ENCODE peak calls at places on chromosomes 13 and 19, in five cellular contexts. One of them, this sample, is unnamed. For H3K36me3, the result is how much of the 10 kb centered on the place peaks cover.

GRCh38 chr19:19154768-19155494 is 15.1 kb downstream of the MEF2B start:
- ATAC-seq in GM12878: no peak
- ATAC-seq in K562: peak
- ATAC-seq in upper lobe of left lung: no peak
- ATAC-seq in HepG2: peak
- ATAC-seq in this sample: no peak

GRCh38 chr13:27005976-27006518 is 165.6 kb downstream of the USP12 start:
- ATAC-seq in GM12878: no peak
- ATAC-seq in K562: no peak
- ATAC-seq in upper lobe of left lung: no peak
- ATAC-seq in HepG2: peak
- ATAC-seq in this sample: no peak

GRCh38 chr13:94419304-94419943 is 60.1 kb downstream of the DCT start:
- ATAC-seq in GM12878: peak
- ATAC-seq in K562: no peak
- ATAC-seq in upper lobe of left lung: no peak
- ATAC-seq in HepG2: no peak
- ATAC-seq in this sample: no peak

GRCh38 chr19:38877781-38878574 is at the start of gene RINL:
- ATAC-seq in GM12878: peak
- ATAC-seq in K562: peak
- ATAC-seq in upper lobe of left lung: peak
- ATAC-seq in HepG2: peak
- ATAC-seq in this sample: peak

GRCh38 chr13:99342723-99343315 is 35.6 kb upstream of the GPR183 start:
- ATAC-seq in GM12878: no peak
- ATAC-seq in K562: no peak
- ATAC-seq in upper lobe of left lung: no peak
- ATAC-seq in HepG2: no peak
- ATAC-seq in this sample: no peak

GRCh38 chr13:113437408-113438010 is 15.8 kb downstream of the ADPRHL1 start:
- ATAC-seq in GM12878: no peak
- ATAC-seq in K562: peak
- ATAC-seq in upper lobe of left lung: peak
- ATAC-seq in HepG2: peak
- ATAC-seq in this sample: peak

GRCh38 chr19:28424041-28424440 is 788.9 kb downstream of the UQCRFS1 start:
- ATAC-seq in GM12878: no peak
- ATAC-seq in K562: no peak
- ATAC-seq in upper lobe of left lung: no peak
- ATAC-seq in HepG2: no peak
- ATAC-seq in this sample: no peak

GRCh38 chr13:45297456-45298205 is 43.4 kb downstream of the TPT1 start:
- ATAC-seq in GM12878: peak
- ATAC-seq in K562: no peak
- ATAC-seq in upper lobe of left lung: no peak
- ATAC-seq in HepG2: no peak
- ATAC-seq in this sample: no peak

GRCh38 chr13:24092108-24092507 is 68.4 kb upstream of the SPATA13 start:
- ATAC-seq in GM12878: no peak
- ATAC-seq in K562: no peak
- ATAC-seq in upper lobe of left lung: no peak
- ATAC-seq in HepG2: no peak
- ATAC-seq in this sample: no peak

GRCh38 chr19:55487884-55488687 is at the start of gene SSC5D:
- ATAC-seq in GM12878: no peak
- ATAC-seq in K562: no peak
- ATAC-seq in upper lobe of left lung: peak
- ATAC-seq in HepG2: no peak
- ATAC-seq in this sample: no peak

GRCh38 chr13:34748561-34748960 is 193.5 kb upstream of the NBEA start:
- ATAC-seq in GM12878: peak
- ATAC-seq in K562: no peak
- ATAC-seq in upper lobe of left lung: peak
- ATAC-seq in HepG2: no peak
- ATAC-seq in this sample: no peak

GRCh38 chr13:98022210-98022609 is 68.7 kb downstream of the IPO5 start:
- ATAC-seq in GM12878: no peak
- ATAC-seq in K562: no peak
- ATAC-seq in upper lobe of left lung: no peak
- ATAC-seq in HepG2: no peak
- ATAC-seq in this sample: no peak

GRCh38 chr13:21852043-21852442 is 181.2 kb downstream of the FGF9 start:
- ATAC-seq in GM12878: no peak
- ATAC-seq in K562: no peak
- ATAC-seq in upper lobe of left lung: no peak
- ATAC-seq in HepG2: no peak
- ATAC-seq in this sample: no peak

GRCh38 chr19:14317157-14317556 is 64.1 kb upstream of the ADGRE5 start:
- ATAC-seq in GM12878: no peak
- ATAC-seq in K562: no peak
- ATAC-seq in upper lobe of left lung: no peak
- ATAC-seq in HepG2: no peak
- ATAC-seq in this sample: no peak

GRCh38 chr19:8458380-8458779 is 13.6 kb downstream of the HNRNPM start:
- ATAC-seq in GM12878: no peak
- ATAC-seq in K562: no peak
- ATAC-seq in upper lobe of left lung: no peak
- ATAC-seq in HepG2: no peak
- ATAC-seq in this sample: no peak

GRCh38 chr19:49866933-49867782 is at the start of gene PNKP:
- ATAC-seq in GM12878: peak
- ATAC-seq in K562: peak
- ATAC-seq in upper lobe of left lung: peak
- ATAC-seq in HepG2: peak
- ATAC-seq in this sample: peak

GRCh38 chr19:10612515-10613119 is 12.7 kb upstream of the SLC44A2 start:
- ATAC-seq in GM12878: no peak
- ATAC-seq in K562: no peak
- ATAC-seq in upper lobe of left lung: peak
- ATAC-seq in HepG2: no peak
- ATAC-seq in this sample: peak

GRCh38 chr19:8449830-8450229 is 5.1 kb downstream of the HNRNPM start:
- ATAC-seq in GM12878: peak
- ATAC-seq in K562: no peak
- ATAC-seq in upper lobe of left lung: no peak
- ATAC-seq in HepG2: peak
- ATAC-seq in this sample: no peak

GRCh38 chr19:14542721-14543328 is 13.4 kb downstream of the TECR start:
- ATAC-seq in GM12878: no peak
- ATAC-seq in K562: peak
- ATAC-seq in upper lobe of left lung: peak
- ATAC-seq in HepG2: no peak
- ATAC-seq in this sample: no peak

GRCh38 chr19:38145627-38146026 is 78.4 kb downstream of the DPF1 start:
- ATAC-seq in GM12878: no peak
- ATAC-seq in K562: no peak
- ATAC-seq in upper lobe of left lung: peak
- ATAC-seq in HepG2: no peak
- ATAC-seq in this sample: peak

GRCh38 chr19:31553844-31554215 is 204.6 kb upstream of the TSHZ3 start:
- ATAC-seq in GM12878: no peak
- ATAC-seq in K562: no peak
- ATAC-seq in upper lobe of left lung: peak
- ATAC-seq in HepG2: no peak
- ATAC-seq in this sample: peak

GRCh38 chr13:111184685-111185401 is 69.7 kb downstream of the ARHGEF7 start:
- ATAC-seq in GM12878: peak
- ATAC-seq in K562: no peak
- ATAC-seq in upper lobe of left lung: peak
- ATAC-seq in HepG2: no peak
- ATAC-seq in this sample: no peak

GRCh38 chr13:111183959-111184684 is 69.0 kb downstream of the ARHGEF7 start:
- ATAC-seq in GM12878: peak
- ATAC-seq in K562: no peak
- ATAC-seq in upper lobe of left lung: no peak
- ATAC-seq in HepG2: no peak
- ATAC-seq in this sample: no peak

GRCh38 chr13:111186305-111186930 is 71.3 kb downstream of the ARHGEF7 start:
- ATAC-seq in GM12878: no peak
- ATAC-seq in K562: no peak
- ATAC-seq in upper lobe of left lung: no peak
- ATAC-seq in HepG2: no peak
- ATAC-seq in this sample: no peak

GRCh38 chr13:111183087-111183645 is 68.1 kb downstream of the ARHGEF7 start:
- ATAC-seq in GM12878: no peak
- ATAC-seq in K562: no peak
- ATAC-seq in upper lobe of left lung: no peak
- ATAC-seq in HepG2: no peak
- ATAC-seq in this sample: no peak

GRCh38 chr13:111187879-111188643 is 73.0 kb downstream of the ARHGEF7 start:
- ATAC-seq in GM12878: no peak
- ATAC-seq in K562: no peak
- ATAC-seq in upper lobe of left lung: peak
- ATAC-seq in HepG2: no peak
- ATAC-seq in this sample: peak
- H3K4me3 ChIP-seq in GM12878: peak
- H3K4me3 ChIP-seq in K562: no peak
- H3K4me3 ChIP-seq in upper lobe of left lung: no peak
- H3K4me3 ChIP-seq in HepG2: no peak
- H3K4me3 ChIP-seq in this sample: no peak

DNA sequence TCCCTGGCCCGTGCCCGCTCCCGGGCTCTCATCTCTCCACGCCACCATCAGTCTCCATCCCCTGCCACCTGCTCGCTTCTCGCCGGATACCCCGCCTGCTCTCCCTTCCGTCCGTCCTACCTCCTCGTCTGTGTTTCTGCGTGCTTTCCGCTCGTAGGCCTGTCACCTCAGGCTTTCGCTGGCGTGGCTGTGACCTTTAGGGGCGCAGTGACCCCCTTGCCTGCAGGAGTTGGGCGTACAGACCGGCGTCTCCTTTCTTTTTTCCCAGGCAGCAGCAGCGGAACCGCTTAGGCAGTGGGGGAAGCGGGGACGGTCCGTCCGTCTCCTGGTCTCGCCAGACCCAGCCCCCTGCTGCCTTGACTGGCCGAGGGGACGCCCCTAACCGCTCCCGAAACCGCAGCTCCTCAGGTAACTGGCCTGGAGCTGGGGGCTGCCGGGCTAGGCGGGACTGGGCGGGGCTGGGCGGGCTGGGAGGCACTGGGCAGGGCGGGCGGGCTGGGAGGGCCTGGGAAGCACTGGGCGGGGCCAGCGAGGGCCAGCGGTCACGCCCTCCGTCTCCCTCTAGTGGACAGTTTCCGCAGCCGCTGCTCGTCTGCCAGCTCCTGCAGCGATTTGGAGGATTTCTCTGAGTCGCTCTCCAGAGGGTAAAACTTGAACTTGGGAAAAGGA is 6.3 kb downstream of the PGLYRP1 start:
- ATAC-seq in GM12878: peak
- ATAC-seq in K562: peak
- ATAC-seq in upper lobe of left lung: peak
- ATAC-seq in HepG2: peak
- ATAC-seq in this sample: peak
- TF ChIP-seq EP300 in GM12878: no peak
- TF ChIP-seq EP300 in K562: no peak
- TF ChIP-seq EP300 in upper lobe of left lung: no peak
- TF ChIP-seq EP300 in HepG2: no peak
- TF ChIP-seq EP300 in this sample: no peak

GRCh38 chr19:42362342-42362741 is 27.8 kb downstream of the CNFN start:
- ATAC-seq in GM12878: no peak
- ATAC-seq in K562: no peak
- ATAC-seq in upper lobe of left lung: no peak
- ATAC-seq in HepG2: no peak
- ATAC-seq in this sample: no peak
- H3K36me3 ChIP-seq in GM12878: under half
- H3K36me3 ChIP-seq in K562: under half
- H3K36me3 ChIP-seq in upper lobe of left lung: half or more
- H3K36me3 ChIP-seq in HepG2: under half
- H3K36me3 ChIP-seq in this sample: under half

GRCh38 chr13:76845367-76845766 is 40.8 kb downstream of the KCTD12 start:
- ATAC-seq in GM12878: no peak
- ATAC-seq in K562: no peak
- ATAC-seq in upper lobe of left lung: no peak
- ATAC-seq in HepG2: no peak
- ATAC-seq in this sample: no peak
- H3K4me3 ChIP-seq in GM12878: no peak
- H3K4me3 ChIP-seq in K562: no peak
- H3K4me3 ChIP-seq in upper lobe of left lung: no peak
- H3K4me3 ChIP-seq in HepG2: no peak
- H3K4me3 ChIP-seq in this sample: no peak

GRCh38 chr19:1911995-1912394 is 6.8 kb downstream of the ADAT3 start:
- ATAC-seq in GM12878: no peak
- ATAC-seq in K562: no peak
- ATAC-seq in upper lobe of left lung: no peak
- ATAC-seq in HepG2: no peak
- ATAC-seq in this sample: no peak
- TF ChIP-seq EP300 in GM12878: no peak
- TF ChIP-seq EP300 in K562: no peak
- TF ChIP-seq EP300 in upper lobe of left lung: no peak
- TF ChIP-seq EP300 in HepG2: no peak
- TF ChIP-seq EP300 in this sample: no peak

GRCh38 chr19:51699170-51699569 is 6.0 kb downstream of the SPACA6 start:
- ATAC-seq in GM12878: no peak
- ATAC-seq in K562: no peak
- ATAC-seq in upper lobe of left lung: no peak
- ATAC-seq in HepG2: no peak
- ATAC-seq in this sample: no peak
- H3K36me3 ChIP-seq in GM12878: under half
- H3K36me3 ChIP-seq in K562: half or more
- H3K36me3 ChIP-seq in upper lobe of left lung: half or more
- H3K36me3 ChIP-seq in HepG2: under half
- H3K36me3 ChIP-seq in this sample: under half

GRCh38 chr19:16326401-16327130 is 1.9 kb downstream of the KLF2 start:
- ATAC-seq in GM12878: peak
- ATAC-seq in K562: no peak
- ATAC-seq in upper lobe of left lung: no peak
- ATAC-seq in HepG2: no peak
- ATAC-seq in this sample: no peak
- H3K4me3 ChIP-seq in GM12878: peak
- H3K4me3 ChIP-seq in K562: no peak
- H3K4me3 ChIP-seq in upper lobe of left lung: peak
- H3K4me3 ChIP-seq in HepG2: no peak
- H3K4me3 ChIP-seq in this sample: peak

GRCh38 chr13:30465541-30466357 is at the start of gene HMGB1:
- ATAC-seq in GM12878: peak
- ATAC-seq in K562: peak
- ATAC-seq in upper lobe of left lung: peak
- ATAC-seq in HepG2: peak
- ATAC-seq in this sample: peak
- TF ChIP-seq EP300 in GM12878: no peak
- TF ChIP-seq EP300 in K562: no peak
- TF ChIP-seq EP300 in upper lobe of left lung: peak
- TF ChIP-seq EP300 in HepG2: no peak
- TF ChIP-seq EP300 in this sample: no peak

This sample was measured in gastroesophageal sphincter.